ENCODE peak calls at places on chromosomes 13 and 19, in eight cellular contexts. G is Peyer's patch, F is heart left ventricle, O is esophagus squamous epithelium, M is IMR-90, W is endothelial cell of umbilical vein, J is breast epithelium, Z is upper lobe of left lung. C is an unnamed sample.

GRCh38 chr13:31174018-31174417 is 12.3 kb upstream of the HSPH1 start:
- DNase-seq in Z (no peak), J (no peak), O (no peak), F (no peak), W (no peak), G (no peak), M (peak), C (no peak)

GRCh38 chr19:33040994-33041827 is 23.5 kb downstream of the RHPN2 start:
- DNase-seq in J (peak), G (peak), O (no peak), M (no peak), Z (no peak), F (no peak), W (no peak), C (no peak)

GRCh38 chr19:33332248-33332647 is 29.9 kb upstream of the CEBPA start:
- DNase-seq in O (no peak), G (no peak), W (no peak), J (no peak), F (no peak), Z (peak), M (no peak), C (peak)

GRCh38 chr13:48491423-48492122 is 41.3 kb downstream of the RCBTB2 start:
- DNase-seq in J (no peak), M (peak), W (no peak), G (no peak), O (no peak), F (no peak), Z (no peak), C (no peak)

GRCh38 chr13:75135325-75135825 is 346.6 kb downstream of the TBC1D4 start:
- DNase-seq in O (no peak), G (no peak), Z (no peak), W (peak), J (no peak), M (peak), F (no peak), C (no peak)

GRCh38 chr13:86856996-86857395 is 814.2 kb upstream of the SLITRK5 start:
- DNase-seq in W (no peak), Z (no peak), J (no peak), F (no peak), O (no peak), M (peak), G (no peak), C (no peak)

GRCh38 chr19:18091217-18091608 is 4.5 kb upstream of the IL12RB1 start:
- DNase-seq in G (peak), W (no peak), M (no peak), O (no peak), Z (peak), F (peak), J (no peak), C (peak)

GRCh38 chr19:51274371-51274770 is 23.5 kb downstream of the SIGLECL1 start:
- DNase-seq in M (no peak), G (no peak), J (no peak), O (no peak), F (no peak), W (no peak), Z (no peak), C (no peak)

GRCh38 chr13:65985632-65986031 is 1244.5 kb downstream of the PCDH9 start:
- DNase-seq in J (no peak), Z (no peak), M (no peak), O (no peak), G (no peak), F (no peak), W (no peak), C (no peak)

GRCh38 chr13:76035711-76036110 is 399.6 kb downstream of the LMO7 start:
- DNase-seq in O (no peak), W (peak), M (peak), J (no peak), G (no peak), Z (no peak), F (no peak), C (no peak)

GRCh38 chr13:112992931-112993700 is 24.1 kb downstream of the MCF2L start:
- DNase-seq in G (no peak), J (no peak), F (no peak), Z (no peak), O (no peak), M (no peak), W (no peak), C (no peak)

GRCh38 chr13:51803422-51804294 is at the start of gene DHRS12:
- DNase-seq in G (peak), W (peak), Z (peak), F (peak), J (peak), M (peak), O (peak), C (peak)

GRCh38 chr19:2507109-2507508 is 31.2 kb downstream of the GADD45B start:
- DNase-seq in Z (peak), J (peak), W (peak), M (peak), G (peak), O (no peak), F (no peak), C (no peak)

GRCh38 chr19:42396248-42396541 is 6.1 kb upstream of the CNFN start:
- DNase-seq in M (no peak), J (no peak), O (no peak), F (no peak), W (no peak), Z (peak), G (no peak), C (no peak)

GRCh38 chr13:111526922-111527321 is 206.5 kb downstream of the TEX29 start:
- DNase-seq in F (no peak), W (no peak), J (no peak), G (no peak), M (no peak), Z (peak), O (no peak), C (peak)

GRCh38 chr13:39245688-39246087 is 207.4 kb downstream of the NHLRC3 start:
- DNase-seq in F (no peak), J (no peak), G (no peak), O (no peak), M (no peak), W (no peak), Z (no peak), C (no peak)

GRCh38 chr13:31629085-31629785 is 110.1 kb upstream of the RXFP2 start:
- DNase-seq in G (no peak), W (peak), M (peak), Z (peak), F (peak), O (no peak), J (no peak), C (no peak)

GRCh38 chr13:111005808-111006494 is 91.1 kb upstream of the ANKRD10 start:
- DNase-seq in M (peak), J (no peak), O (no peak), G (no peak), Z (peak), F (peak), W (peak), C (peak)

GRCh38 chr19:47107953-47108746 is 5.4 kb downstream of the ZC3H4 start:
- DNase-seq in O (no peak), J (no peak), W (peak), G (no peak), F (no peak), Z (no peak), M (peak), C (peak)

GRCh38 chr13:28750187-28751045 is 31.6 kb upstream of the SLC46A3 start:
- DNase-seq in W (peak), O (no peak), J (no peak), F (no peak), M (no peak), G (no peak), Z (no peak), C (no peak)

GRCh38 chr13:109481046-109481445 is 305.3 kb downstream of the IRS2 start:
- DNase-seq in Z (no peak), G (no peak), F (no peak), O (no peak), W (no peak), M (peak), J (no peak), C (no peak)

GRCh38 chr19:49442793-49443365 is 1.6 kb upstream of the SLC17A7 start:
- DNase-seq in F (peak), M (peak), Z (peak), J (peak), O (peak), G (peak), W (peak), C (peak)

GRCh38 chr19:39406656-39407393 is at the start of gene ZFP36:
- DNase-seq in Z (peak), J (peak), G (peak), W (peak), F (peak), M (peak), O (peak), C (peak)

GRCh38 chr13:24071423-24072075 is 89.0 kb upstream of the SPATA13 start:
- DNase-seq in J (no peak), W (peak), O (no peak), F (no peak), M (peak), Z (no peak), G (no peak), C (no peak)

GRCh38 chr19:39212377-39212742 is 8.3 kb upstream of the SYCN start:
- DNase-seq in F (no peak), J (no peak), M (no peak), Z (peak), G (peak), O (no peak), W (no peak), C (peak)

GRCh38 chr19:44598355-44598754 is 15.0 kb upstream of the IGSF23 start:
- DNase-seq in O (no peak), Z (no peak), G (no peak), F (no peak), M (no peak), J (no peak), W (no peak), C (no peak)

GRCh38 chr19:10226376-10227214 is 4.5 kb downstream of the S1PR2 start:
- DNase-seq in F (peak), J (peak), O (no peak), G (peak), W (no peak), M (peak), Z (peak), C (no peak)

GRCh38 chr13:66212511-66212910 is 1017.6 kb downstream of the PCDH9 start:
- DNase-seq in F (no peak), Z (no peak), O (no peak), M (no peak), J (no peak), W (no peak), G (no peak), C (no peak)

GRCh38 chr13:35471466-35472307 is 4.8 kb downstream of the MAB21L1 start:
- DNase-seq in M (no peak), Z (no peak), W (no peak), O (no peak), J (no peak), F (no peak), G (no peak), C (no peak)

GRCh38 chr13:99269627-99270252 is 11.6 kb upstream of the GPR18 start:
- DNase-seq in W (peak), Z (no peak), G (peak), M (peak), F (no peak), J (no peak), O (no peak), C (no peak)

GRCh38 chr13:110374644-110375370 is 67.7 kb downstream of the COL4A2 start:
- DNase-seq in J (no peak), W (no peak), Z (no peak), F (no peak), G (no peak), O (no peak), M (no peak), C (no peak)

GRCh38 chr19:58475714-58476497 is at the start of gene ZNF446:
- DNase-seq in O (peak), M (peak), F (peak), G (peak), W (peak), Z (peak), J (peak), C (peak)
- TF ChIP-seq POLR2A in O (no peak), M (peak), F (no peak), G (peak), W (peak), Z (peak), J (peak), C (no peak)

DNA sequence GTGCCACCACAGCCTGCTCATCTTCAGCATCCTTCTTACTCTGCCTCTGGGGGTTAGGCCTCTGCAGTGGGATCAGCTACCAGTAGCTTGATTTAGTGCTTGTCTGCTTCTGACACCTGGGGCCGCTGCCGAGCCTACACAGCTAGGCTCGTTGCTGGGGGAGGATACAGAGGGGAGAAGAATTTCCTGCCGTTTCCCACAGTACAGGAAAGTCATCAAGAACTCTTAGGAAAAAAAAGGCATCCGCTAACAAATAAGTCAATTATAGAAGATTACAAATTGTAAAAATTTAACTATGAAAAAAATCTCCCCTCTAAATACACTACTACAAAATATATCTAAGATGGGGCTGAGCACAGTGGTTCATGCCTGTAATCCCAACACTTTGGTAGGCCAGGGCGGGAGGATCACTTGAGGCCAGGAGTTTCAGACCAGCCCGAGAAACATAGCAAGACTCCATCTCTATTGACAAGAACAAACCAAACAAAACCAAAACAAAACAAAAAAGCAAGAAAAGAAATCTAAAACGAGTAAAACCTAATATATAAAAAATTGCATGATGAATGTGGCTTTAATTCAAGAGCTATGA is 26.7 kb downstream of the LATS2 start:
- DNase-seq in M (no peak), Z (no peak), W (peak), G (no peak), F (no peak), J (no peak), O (no peak), C (no peak)
- TF ChIP-seq CTCF in M (peak), Z (no peak), W (peak), G (no peak), F (peak), J (no peak), O (no peak), C (peak)

GRCh38 chr19:38134538-38135149 is 89.4 kb downstream of the DPF1 start:
- DNase-seq in Z (no peak), O (no peak), M (peak), W (peak), G (peak), F (no peak), J (no peak), C (no peak)

GRCh38 chr19:38135150-38135998 is 88.6 kb downstream of the DPF1 start:
- DNase-seq in M (peak), F (no peak), O (no peak), J (no peak), G (no peak), Z (no peak), W (no peak), C (no peak)

GRCh38 chr19:38130399-38130798 is 93.6 kb downstream of the DPF1 start:
- DNase-seq in F (no peak), J (no peak), G (no peak), Z (no peak), M (no peak), O (no peak), W (no peak), C (no peak)

GRCh38 chr19:38132781-38133180 is 91.2 kb downstream of the DPF1 start:
- DNase-seq in O (no peak), J (no peak), M (no peak), G (no peak), Z (no peak), W (no peak), F (no peak), C (no peak)
- TF ChIP-seq POLR2A in O (no peak), J (no peak), M (no peak), G (no peak), Z (no peak), W (no peak), F (no peak), C (no peak)

DNA sequence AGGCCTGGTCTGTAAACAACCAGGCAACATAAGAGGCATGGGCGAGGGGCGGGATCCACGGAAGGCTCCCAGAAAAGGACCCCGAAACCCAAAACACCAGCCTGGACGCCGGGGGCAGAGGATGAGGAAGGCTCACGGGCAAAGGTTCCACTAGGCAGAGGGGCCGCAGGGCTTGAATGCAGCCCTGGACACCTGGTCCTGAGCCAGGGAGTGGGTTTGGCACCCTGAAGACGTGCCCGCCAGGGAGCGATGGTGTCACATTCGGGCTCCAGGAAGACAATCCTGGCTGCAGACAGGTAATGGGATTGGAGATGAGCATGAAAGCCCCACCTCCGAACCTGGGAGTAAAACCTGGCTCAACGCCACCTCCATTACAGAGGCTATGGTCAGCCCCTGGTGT is 31.8 kb downstream of the ZNF787 start:
- DNase-seq in J (no peak), O (no peak), G (no peak), M (no peak), F (no peak), W (no peak), Z (no peak), C (no peak)
- TF ChIP-seq CTCF in J (no peak), O (no peak), G (no peak), M (no peak), F (no peak), W (no peak), Z (no peak), C (no peak)

GRCh38 chr19:13847033-13847899 is 29.7 kb upstream of the NANOS3 start:
- DNase-seq in W (peak), O (no peak), Z (peak), M (peak), F (peak), G (peak), J (peak), C (peak)
- TF ChIP-seq POLR2A in W (peak), O (no peak), Z (peak), M (peak), F (no peak), G (peak), J (peak), C (no peak)

GRCh38 chr19:35955881-35956634 is 19.9 kb downstream of the LRFN3 start:
- DNase-seq in M (no peak), G (no peak), W (no peak), F (no peak), O (no peak), J (no peak), Z (no peak), C (no peak)

GRCh38 chr19:35959968-35960320 is 23.8 kb downstream of the LRFN3 start:
- DNase-seq in J (no peak), O (no peak), F (peak), G (no peak), M (no peak), W (no peak), Z (no peak), C (no peak)

GRCh38 chr19:35960432-35960972 is 24.3 kb downstream of the LRFN3 start:
- DNase-seq in J (no peak), Z (no peak), O (no peak), F (no peak), W (no peak), M (no peak), G (no peak), C (no peak)

GRCh38 chr19:35958660-35959039 is 22.5 kb downstream of the LRFN3 start:
- DNase-seq in Z (no peak), J (no peak), O (no peak), W (no peak), G (no peak), M (no peak), F (peak), C (no peak)

GRCh38 chr19:35959040-35959967 is 23.1 kb downstream of the LRFN3 start:
- DNase-seq in F (peak), Z (peak), O (no peak), M (no peak), W (no peak), G (peak), J (no peak), C (peak)
- TF ChIP-seq CTCF in F (peak), Z (peak), O (peak), M (peak), W (peak), G (peak), J (no peak), C (peak)

GRCh38 chr19:55606817-55607216 is 1.4 kb downstream of the ZNF865 start:
- DNase-seq in O (no peak), F (no peak), Z (no peak), W (no peak), J (no peak), G (no peak), M (no peak), C (no peak)

GRCh38 chr19:55606471-55606787 is 982 bp downstream of the ZNF865 start:
- DNase-seq in F (no peak), W (no peak), Z (no peak), M (no peak), O (no peak), G (no peak), J (no peak), C (no peak)

GRCh38 chr19:55605637-55606470 is at the start of gene ZNF865:
- DNase-seq in W (peak), F (peak), M (peak), O (no peak), G (peak), J (peak), Z (peak), C (peak)

GRCh38 chr19:55603581-55604292 is 1.7 kb upstream of the ZNF865 start:
- DNase-seq in W (no peak), O (no peak), M (no peak), Z (no peak), J (no peak), G (no peak), F (no peak), C (no peak)

DNA sequence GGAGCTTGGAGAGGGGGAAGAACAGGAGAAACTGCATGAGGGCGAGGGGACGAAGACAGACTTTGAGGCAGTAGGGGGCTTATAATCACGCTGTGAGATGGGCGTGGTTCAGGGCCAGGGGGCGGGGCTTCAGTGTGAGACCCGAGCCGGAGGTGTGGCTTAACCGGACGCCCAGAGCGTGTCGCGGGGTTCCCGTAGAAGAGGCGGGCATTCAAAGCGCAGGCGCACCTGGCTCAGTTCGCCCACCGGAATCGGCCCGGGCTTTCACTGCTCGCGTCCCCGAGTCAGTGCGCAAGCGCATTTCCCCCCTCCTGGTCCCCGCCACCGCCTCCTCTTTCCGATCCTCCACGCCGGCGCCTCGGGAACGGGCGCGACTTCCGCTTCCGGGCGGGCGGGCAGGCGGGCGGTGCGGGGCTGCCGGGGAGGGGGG is 225 bp upstream of the ZNF865 start:
- DNase-seq in M (peak), W (peak), G (peak), J (peak), F (peak), O (peak), Z (peak), C (peak)
- TF ChIP-seq POLR2A in M (peak), W (peak), G (peak), J (no peak), F (no peak), O (peak), Z (peak), C (no peak)

DNA sequence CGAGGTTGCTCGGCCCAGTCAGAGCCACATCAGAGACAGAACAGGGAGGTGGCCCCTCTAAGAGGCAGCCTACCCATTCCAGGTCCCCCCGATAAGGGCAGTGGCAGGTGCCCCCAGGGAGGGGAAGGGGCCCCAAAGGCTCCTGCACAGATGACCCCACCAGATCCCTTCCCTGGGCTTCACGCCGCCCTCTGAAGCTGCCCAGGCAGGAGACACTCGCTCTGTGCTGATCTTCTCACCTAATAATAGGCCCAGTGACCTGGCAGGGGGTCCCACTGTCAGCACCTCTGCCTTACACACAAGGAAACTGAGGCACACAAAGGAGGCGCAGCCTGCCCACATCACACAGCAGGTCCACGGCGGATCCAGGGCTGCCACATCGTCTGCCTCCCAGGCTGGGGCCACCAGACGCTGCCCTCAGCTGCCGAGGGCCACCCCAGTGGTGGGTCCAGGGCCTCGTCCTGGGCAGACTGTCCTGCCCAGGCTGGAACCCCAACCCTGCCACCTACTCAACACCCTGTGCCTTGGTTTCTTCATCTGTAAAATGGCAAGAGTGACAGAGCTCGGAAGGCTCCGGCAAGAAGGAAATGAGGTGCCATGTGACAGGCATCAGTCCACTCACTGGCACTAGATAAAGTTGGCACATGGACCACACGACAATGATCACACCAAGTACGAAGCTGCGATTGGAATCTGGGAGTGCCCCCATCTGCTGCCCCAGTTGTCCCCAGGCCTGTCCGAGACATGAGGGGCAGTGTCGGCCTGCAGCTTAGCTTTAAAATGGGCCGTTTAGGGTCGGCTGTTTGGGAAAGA is 56.5 kb downstream of the KLF2 start:
- DNase-seq in J (no peak), F (no peak), Z (no peak), M (no peak), G (no peak), O (no peak), W (no peak), C (peak)
- TF ChIP-seq CTCF in J (no peak), F (no peak), Z (no peak), M (no peak), G (no peak), O (no peak), W (no peak), C (no peak)

C was measured in spleen.